ENCODE peak calls at places on chromosomes 5 and 9, in five cellular contexts. O, K, F, Y and I are unnamed samples.

GRCh38 chr9:14314929-14315753 is 1.2 kb upstream of the NFIB start:
- DNase-seq in O (peak), K (peak), F (no peak), Y (peak), I (no peak)

GRCh38 chr9:82333671-82334070 is 345.1 kb downstream of the SPATA31D1 start:
- DNase-seq in O (no peak), K (no peak), F (no peak), Y (no peak), I (no peak)

GRCh38 chr5:91384671-91385430 is 1.7 kb upstream of the ARRDC3 start:
- DNase-seq in O (no peak), K (peak), F (peak), Y (peak), I (peak)

GRCh38 chr5:55141945-55142690 is 17.9 kb upstream of the GPX8 start:
- DNase-seq in O (no peak), K (no peak), F (no peak), Y (no peak), I (no peak)

GRCh38 chr9:133051966-133052539 is 9.7 kb upstream of the CEL start:
- DNase-seq in O (no peak), K (no peak), F (no peak), Y (no peak), I (no peak)

GRCh38 chr5:134135091-134135655 is 20.7 kb downstream of the TCF7 start:
- DNase-seq in O (no peak), K (no peak), F (no peak), Y (no peak), I (no peak)

GRCh38 chr9:88742483-88742882 is 207.5 kb downstream of the NXNL2 start:
- DNase-seq in O (no peak), K (no peak), F (no peak), Y (no peak), I (no peak)

GRCh38 chr5:139243425-139243965 is 45.3 kb upstream of the SIL1 start:
- DNase-seq in O (no peak), K (no peak), F (no peak), Y (no peak), I (no peak)

GRCh38 chr5:87129051-87129450 is 138.6 kb upstream of the RASA1 start:
- DNase-seq in O (no peak), K (no peak), F (no peak), Y (no peak), I (no peak)

GRCh38 chr5:87887247-87887646 is 381.4 kb downstream of the TMEM161B start:
- DNase-seq in O (no peak), K (no peak), F (no peak), Y (no peak), I (no peak)

GRCh38 chr5:171858303-171858702 is 72.7 kb downstream of the SMIM23 start:
- DNase-seq in O (no peak), K (peak), F (no peak), Y (peak), I (no peak)

GRCh38 chr5:150155258-150156032 is at the start of gene PDGFRB:
- DNase-seq in O (peak), K (no peak), F (no peak), Y (peak), I (no peak)

GRCh38 chr5:173205921-173206320 is 29.1 kb downstream of the NKX2-5 start:
- DNase-seq in O (no peak), K (no peak), F (no peak), Y (no peak), I (no peak)

GRCh38 chr5:39257554-39257953 is 38.2 kb upstream of the FYB1 start:
- DNase-seq in O (no peak), K (peak), F (no peak), Y (no peak), I (no peak)

GRCh38 chr9:27865031-27865438 is 291.8 kb upstream of the C9orf72 start:
- DNase-seq in O (no peak), K (no peak), F (no peak), Y (no peak), I (no peak)

GRCh38 chr9:98772364-98773155 is 23.8 kb downstream of the ANKS6 start:
- DNase-seq in O (peak), K (no peak), F (no peak), Y (no peak), I (no peak)

GRCh38 chr5:19795218-19795617 is 192.8 kb downstream of the CDH18 start:
- DNase-seq in O (no peak), K (peak), F (no peak), Y (no peak), I (no peak)

GRCh38 chr5:132661231-132662003 is 3.4 kb downstream of the IL13 start:
- DNase-seq in O (no peak), K (no peak), F (no peak), Y (peak), I (no peak)

GRCh38 chr9:129225201-129225778 is 47.2 kb upstream of the IER5L start:
- DNase-seq in O (no peak), K (no peak), F (no peak), Y (no peak), I (no peak)

DNA sequence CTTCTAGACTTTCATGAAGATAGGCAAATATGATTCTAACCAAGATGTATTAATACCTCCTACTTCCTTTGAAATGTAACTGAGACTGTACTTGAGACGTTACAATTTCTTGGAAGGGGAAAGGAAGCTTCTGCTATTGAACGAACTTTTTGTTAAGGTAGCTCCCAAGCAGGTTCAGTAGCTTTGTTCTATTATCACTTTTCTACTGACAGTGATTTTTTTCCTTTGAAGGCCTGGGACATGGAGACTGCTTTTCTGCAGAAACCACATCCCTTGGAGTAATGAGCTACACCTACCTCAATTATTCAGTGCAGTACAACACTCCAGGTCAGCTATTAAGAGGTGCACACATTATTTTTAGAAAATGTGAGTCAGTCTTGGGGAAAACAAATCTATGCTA is 56.3 kb upstream of the CDKN2B start:
- DNase-seq in O (no peak), K (no peak), F (no peak), Y (no peak), I (no peak)
- TF ChIP-seq RAD21 in O (no peak), K (no peak), F (no peak), Y (no peak), I (no peak)

DNA sequence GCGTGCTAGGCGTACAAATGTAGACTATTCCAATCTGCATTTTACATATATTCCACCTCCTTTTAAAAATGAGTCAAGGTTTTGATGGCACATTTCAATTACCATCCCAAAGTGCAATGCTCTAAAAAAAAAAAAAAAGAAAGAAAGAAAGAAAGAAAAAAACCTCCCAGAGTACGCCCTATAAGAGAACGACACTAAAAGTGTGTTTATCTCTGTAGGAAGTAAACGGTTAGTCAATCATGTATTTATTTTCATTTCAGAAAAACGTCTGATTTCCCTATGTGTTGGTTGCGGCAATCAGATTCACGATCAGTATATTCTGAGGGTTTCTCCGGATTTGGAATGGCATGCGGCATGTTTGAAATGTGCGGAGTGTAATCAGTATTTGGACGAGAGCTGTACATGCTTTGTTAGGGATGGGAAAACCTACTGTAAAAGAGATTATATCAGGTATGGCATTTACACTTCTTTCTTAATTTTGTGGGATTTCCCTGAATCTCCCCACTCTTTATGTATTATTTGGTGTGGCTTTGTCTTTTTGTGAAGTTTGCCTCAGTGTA is 1.1 kb downstream of the ISL1 start:
- DNase-seq in O (no peak), K (no peak), F (no peak), Y (no peak), I (no peak)
- TF ChIP-seq EZH2 in O (peak), K (no peak), F (no peak), Y (no peak), I (no peak)

DNA sequence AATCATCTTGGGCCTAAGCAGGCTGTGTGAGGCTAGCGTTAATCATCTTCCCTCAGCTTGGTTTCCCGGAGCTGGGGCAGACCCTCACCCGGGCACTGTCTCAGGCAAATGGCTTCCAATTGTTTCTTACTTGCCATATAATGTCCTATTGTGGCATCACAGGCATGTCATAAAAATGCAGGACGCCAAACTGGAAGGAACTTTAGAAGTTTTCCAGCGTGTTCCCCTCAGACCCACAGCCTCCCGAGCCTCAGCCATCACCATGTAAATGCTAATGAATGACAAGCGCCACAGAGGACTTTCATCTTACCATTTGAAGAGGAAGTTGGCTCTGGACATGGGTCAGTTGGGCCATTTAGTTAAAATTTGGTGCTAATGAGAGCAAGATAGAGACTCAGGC is 143.0 kb upstream of the IRX1 start:
- DNase-seq in O (no peak), K (no peak), F (no peak), Y (no peak), I (no peak)
- TF ChIP-seq RAD21 in O (no peak), K (no peak), F (no peak), Y (no peak), I (no peak)

GRCh38 chr5:160310140-160310909 is 2.0 kb downstream of the CCNJL start:
- DNase-seq in O (no peak), K (no peak), F (no peak), Y (no peak), I (no peak)

GRCh38 chr5:160312960-160313734 is 783 bp upstream of the CCNJL start:
- DNase-seq in O (no peak), K (no peak), F (no peak), Y (no peak), I (no peak)

GRCh38 chr5:160310910-160311295 is 1.5 kb downstream of the CCNJL start:
- DNase-seq in O (no peak), K (no peak), F (no peak), Y (no peak), I (no peak)

GRCh38 chr5:160311491-160312138 is 749 bp downstream of the CCNJL start:
- DNase-seq in O (peak), K (no peak), F (no peak), Y (no peak), I (no peak)

DNA sequence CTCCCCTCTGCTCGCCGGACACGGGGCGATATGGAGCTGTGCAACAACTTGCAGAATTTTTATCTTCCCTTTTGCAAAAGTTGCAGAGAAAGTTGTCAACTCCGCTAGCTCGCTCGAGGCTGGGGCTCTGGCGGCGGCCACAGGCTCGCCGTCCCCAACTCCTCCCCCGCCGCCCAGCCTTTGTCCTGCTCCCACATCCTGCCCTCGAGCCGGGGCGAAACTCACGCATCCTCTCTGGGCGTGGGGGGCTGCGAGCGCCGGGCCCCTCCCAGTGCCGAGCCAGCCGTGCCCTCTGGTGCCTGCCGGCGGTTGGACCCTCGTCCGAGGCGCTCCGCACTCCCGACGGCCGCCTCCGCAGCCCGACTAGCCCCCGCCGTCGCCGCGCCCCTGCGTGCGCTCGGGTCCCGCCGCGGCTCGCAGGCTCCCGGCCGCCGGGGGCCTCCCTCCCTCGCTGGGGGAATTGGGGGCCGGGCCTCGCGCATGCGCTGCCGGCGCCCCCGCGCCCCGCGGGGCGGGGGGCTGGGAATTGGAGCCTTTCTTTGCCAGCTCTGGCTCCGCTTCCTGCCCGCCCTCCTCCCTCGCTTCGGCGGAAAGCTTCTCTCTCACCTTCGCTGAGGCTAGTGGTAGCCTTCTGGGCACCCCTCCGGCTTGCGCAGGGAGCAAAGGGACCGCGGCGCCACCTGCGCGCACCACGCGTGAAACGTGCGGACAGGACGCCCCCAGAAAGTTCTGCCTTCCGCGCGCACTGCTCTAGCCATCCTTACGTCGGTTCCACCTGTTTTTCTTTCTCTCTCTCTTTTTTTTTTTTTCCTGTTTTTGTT is at the start of gene CCNJL:
- DNase-seq in O (peak), K (peak), F (no peak), Y (peak), I (no peak)
- TF ChIP-seq EZH2 in O (no peak), K (no peak), F (no peak), Y (no peak), I (no peak)

DNA sequence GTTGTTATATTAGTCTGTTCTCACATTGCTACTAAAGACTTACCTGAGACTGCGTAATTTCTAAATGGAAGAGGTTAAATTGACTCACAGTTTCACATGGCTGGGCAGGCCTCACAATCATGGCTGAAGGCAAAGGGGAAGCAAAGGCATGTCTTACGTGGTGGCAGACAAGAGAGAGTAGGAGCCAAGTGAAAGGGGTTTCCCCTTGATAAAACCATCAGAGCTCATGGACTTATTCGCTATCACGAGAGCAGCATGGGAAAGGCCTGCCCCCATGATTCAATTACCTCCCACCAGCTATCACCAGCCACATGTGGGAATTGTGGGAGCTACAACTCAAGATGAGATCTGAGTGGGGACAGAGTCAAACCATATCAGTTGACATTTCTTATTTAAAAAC is 374.5 kb upstream of the RORB start:
- DNase-seq in O (no peak), K (no peak), F (no peak), Y (no peak), I (no peak)
- TF ChIP-seq RAD21 in O (no peak), K (no peak), F (no peak), Y (no peak), I (no peak)

DNA sequence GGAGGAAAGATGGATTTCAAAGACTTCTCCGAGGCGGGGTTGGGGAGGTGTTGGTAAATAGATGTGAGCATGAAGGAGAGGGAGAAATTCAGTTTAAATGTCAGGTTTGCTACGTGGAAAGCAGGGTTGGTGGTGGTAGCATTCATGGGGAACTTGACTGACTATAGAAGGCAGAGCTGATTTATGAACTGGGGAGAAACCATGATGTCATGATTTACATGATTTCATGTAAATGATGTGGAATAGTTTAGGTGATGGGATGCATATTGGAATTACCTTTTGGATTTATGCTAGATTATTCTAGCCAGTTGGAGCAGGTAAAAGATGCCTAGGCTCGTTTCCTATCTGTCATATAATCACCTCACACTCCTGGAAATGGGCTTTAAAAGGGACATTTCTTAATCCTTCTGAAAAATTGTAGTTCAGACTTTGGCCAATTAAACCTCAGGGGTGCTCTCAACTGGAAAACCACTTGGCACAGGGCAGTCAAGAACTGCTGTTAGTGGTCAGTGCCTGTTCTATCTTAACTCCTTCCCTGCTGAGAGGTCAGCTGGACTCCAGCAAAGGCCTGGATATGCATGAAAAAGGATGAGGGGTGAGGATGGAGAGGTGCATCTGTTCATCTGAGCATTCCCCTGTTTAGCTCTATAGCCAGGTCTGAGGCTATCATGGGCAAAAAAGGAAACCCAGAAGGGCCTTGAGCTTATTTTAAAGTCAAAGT is 50.1 kb upstream of the BASP1 start:
- DNase-seq in O (no peak), K (no peak), F (no peak), Y (no peak), I (no peak)
- TF ChIP-seq EZH2 in O (no peak), K (no peak), F (no peak), Y (no peak), I (no peak)